ENCODE peak calls at places on chromosomes 5 and 9, in six cellular contexts. O, W, Q, R, M and X are unnamed samples.

GRCh38 chr5:99045864-99046263 is 117.1 kb upstream of the CHD1 start:
- DNase-seq in O (no peak), W (no peak), Q (no peak), R (no peak), M (no peak), X (no peak)

GRCh38 chr5:134003064-134003956 is 1.5 kb downstream of the VDAC1 start:
- DNase-seq in O (no peak), W (no peak), Q (no peak), R (peak; percentile 29), M (no peak), X (no peak)

GRCh38 chr9:130290353-130291181 is 25.0 kb downstream of the HMCN2 start:
- DNase-seq in O (no peak), W (no peak), Q (no peak), R (no peak), M (peak; percentile 35), X (no peak)

GRCh38 chr9:90022474-90022873 is 417.7 kb downstream of the GADD45G start:
- DNase-seq in O (no peak), W (no peak), Q (no peak), R (no peak), M (no peak), X (no peak)

GRCh38 chr9:113711251-113711650 is 164.9 kb upstream of the ZNF618 start:
- DNase-seq in O (no peak), W (no peak), Q (no peak), R (no peak), M (no peak), X (no peak)

GRCh38 chr5:57902035-57902434 is 419.4 kb upstream of the ACTBL2 start:
- DNase-seq in O (no peak), W (no peak), Q (no peak), R (no peak), M (no peak), X (no peak)

GRCh38 chr5:132228241-132229035 is 785 bp upstream of the P4HA2 start:
- DNase-seq in O (no peak), W (no peak), Q (peak; percentile 55), R (no peak), M (peak; percentile 59), X (no peak)

GRCh38 chr5:159104058-159104651 is 4.4 kb upstream of the EBF1 start:
- DNase-seq in O (no peak), W (no peak), Q (no peak), R (no peak), M (no peak), X (no peak)

GRCh38 chr9:7051711-7052110 is 293.9 kb downstream of the KDM4C start:
- DNase-seq in O (no peak), W (no peak), Q (no peak), R (no peak), M (no peak), X (no peak)

GRCh38 chr9:97802276-97802675 is 50.8 kb upstream of the FOXE1 start:
- DNase-seq in O (no peak), W (no peak), Q (no peak), R (no peak), M (no peak), X (no peak)

GRCh38 chr5:95913663-95914062 is 48.0 kb downstream of the ELL2 start:
- DNase-seq in O (no peak), W (no peak), Q (no peak), R (no peak), M (no peak), X (no peak)

GRCh38 chr9:77897292-77897691 is 134.3 kb downstream of the GNAQ start:
- DNase-seq in O (no peak), W (no peak), Q (no peak), R (no peak), M (no peak), X (no peak)

GRCh38 chr9:137630684-137631083 is 11.9 kb downstream of the EHMT1 start:
- DNase-seq in O (no peak), W (no peak), Q (no peak), R (no peak), M (no peak), X (no peak)

GRCh38 chr5:163760498-163760897 is 255.1 kb downstream of the MAT2B start:
- DNase-seq in O (no peak), W (no peak), Q (no peak), R (no peak), M (no peak), X (no peak)

GRCh38 chr5:158313027-158313738 is 454.2 kb upstream of the CLINT1 start:
- DNase-seq in O (no peak), W (no peak), Q (no peak), R (no peak), M (no peak), X (no peak)

GRCh38 chr9:92010705-92011536 is 60.9 kb upstream of the ROR2 start:
- DNase-seq in O (no peak), W (no peak), Q (no peak), R (no peak), M (no peak), X (no peak)

GRCh38 chr9:98728500-98728899 is 19.8 kb upstream of the GABBR2 start:
- DNase-seq in O (no peak), W (no peak), Q (no peak), R (no peak), M (no peak), X (no peak)

GRCh38 chr9:132031467-132031866 is 48.2 kb downstream of the MED27 start:
- DNase-seq in O (no peak), W (no peak), Q (no peak), R (no peak), M (no peak), X (no peak)

GRCh38 chr5:181031716-181032115 is 8.3 kb upstream of the BTNL9 start:
- DNase-seq in O (no peak), W (no peak), Q (no peak), R (no peak), M (no peak), X (no peak)

GRCh38 chr5:78601622-78602314 is 46.8 kb downstream of the LHFPL2 start:
- DNase-seq in O (no peak), W (no peak), Q (no peak), R (no peak), M (no peak), X (no peak)

GRCh38 chr5:128036961-128037360 is 46.6 kb upstream of the SLC12A2 start:
- DNase-seq in O (no peak), W (no peak), Q (no peak), R (no peak), M (no peak), X (no peak)

GRCh38 chr5:4413996-4414395 is 726.1 kb upstream of the ADAMTS16 start:
- DNase-seq in O (no peak), W (no peak), Q (no peak), R (no peak), M (no peak), X (no peak)

GRCh38 chr5:60883229-60883628 is 39.2 kb upstream of the ELOVL7 start:
- DNase-seq in O (no peak), W (no peak), Q (no peak), R (no peak), M (no peak), X (no peak)

GRCh38 chr9:78958887-78959286 is 612.9 kb upstream of the TLE4 start:
- DNase-seq in O (no peak), W (no peak), Q (no peak), R (no peak), M (no peak), X (no peak)

GRCh38 chr5:113192541-113192940 is 215.9 kb downstream of the DCP2 start:
- DNase-seq in O (no peak), W (no peak), Q (no peak), R (no peak), M (no peak), X (no peak)

GRCh38 chr9:107049046-107049824 is 186.3 kb downstream of the ZNF462 start:
- DNase-seq in O (no peak), W (no peak), Q (no peak), R (no peak), M (no peak), X (no peak)